ENCODE peak calls at places on chromosomes 1 and 21, in six cellular contexts. Q, T, P, X, B and Y are unnamed samples.

GRCh38 chr1:218456449-218456848 is 111.3 kb downstream of the TGFB2 start:
- DNase-seq in Q (no peak), T (no peak), P (no peak), X (no peak), B (no peak), Y (no peak)

GRCh38 chr1:82371844-82372498 is 571.2 kb downstream of the ADGRL2 start:
- DNase-seq in Q (no peak), T (no peak), P (peak), X (no peak), B (no peak), Y (no peak)

GRCh38 chr1:210796421-210796820 is 337.5 kb downstream of the KCNH1 start:
- DNase-seq in Q (no peak), T (no peak), P (no peak), X (no peak), B (no peak), Y (no peak)

GRCh38 chr21:15616864-15617574 is 112.8 kb upstream of the USP25 start:
- DNase-seq in Q (no peak), T (no peak), P (no peak), X (no peak), B (no peak), Y (no peak)

GRCh38 chr1:19310720-19311502 is 1.0 kb downstream of the AKR7A2 start:
- DNase-seq in Q (no peak), T (peak), P (no peak), X (no peak), B (no peak), Y (no peak)

GRCh38 chr21:41032536-41032935 is 135.4 kb upstream of the BACE2 start:
- DNase-seq in Q (no peak), T (no peak), P (peak), X (no peak), B (no peak), Y (no peak)

GRCh38 chr1:155933591-155934096 is 569 bp downstream of the KHDC4 start:
- DNase-seq in Q (no peak), T (no peak), P (no peak), X (no peak), B (no peak), Y (no peak)

GRCh38 chr1:1088036-1088800 is 14.1 kb upstream of the RNF223 start:
- DNase-seq in Q (no peak), T (no peak), P (no peak), X (peak), B (no peak), Y (no peak)

GRCh38 chr1:86965012-86965826 is 50.8 kb downstream of the HS2ST1 start:
- DNase-seq in Q (peak), T (peak), P (peak), X (no peak), B (peak), Y (no peak)
- TF ChIP-seq CTCF in Q (peak), T (peak), P (peak), X (peak), B (peak), Y (peak)

GRCh38 chr1:17670587-17671313 is 84.4 kb upstream of the ACTL8 start:
- DNase-seq in Q (no peak), T (no peak), P (no peak), X (no peak), B (no peak), Y (no peak)

GRCh38 chr1:17671314-17671705 is 83.8 kb upstream of the ACTL8 start:
- DNase-seq in Q (no peak), T (no peak), P (no peak), X (no peak), B (no peak), Y (no peak)

GRCh38 chr1:17672226-17672625 is 82.9 kb upstream of the ACTL8 start:
- DNase-seq in Q (no peak), T (no peak), P (no peak), X (no peak), B (no peak), Y (no peak)

GRCh38 chr1:17673335-17674075 is 81.6 kb upstream of the ACTL8 start:
- DNase-seq in Q (peak), T (no peak), P (no peak), X (no peak), B (no peak), Y (no peak)

GRCh38 chr1:17671741-17672140 is 83.4 kb upstream of the ACTL8 start:
- DNase-seq in Q (no peak), T (peak), P (no peak), X (no peak), B (no peak), Y (no peak)
- TF ChIP-seq CTCF in Q (no peak), T (no peak), P (no peak), X (no peak), B (no peak), Y (peak)

GRCh38 chr1:152995838-152996237 is 5.7 kb upstream of the SPRR3 start:
- DNase-seq in Q (no peak), T (no peak), P (no peak), X (no peak), B (no peak), Y (no peak)

GRCh38 chr1:152998476-152998875 is 3.1 kb upstream of the SPRR3 start:
- DNase-seq in Q (no peak), T (no peak), P (no peak), X (no peak), B (no peak), Y (no peak)

GRCh38 chr1:152999818-153000217 is 1.7 kb upstream of the SPRR3 start:
- DNase-seq in Q (no peak), T (no peak), P (no peak), X (no peak), B (no peak), Y (no peak)

GRCh38 chr1:152996633-152997385 is 4.7 kb upstream of the SPRR3 start:
- DNase-seq in Q (no peak), T (no peak), P (no peak), X (no peak), B (no peak), Y (no peak)

DNA sequence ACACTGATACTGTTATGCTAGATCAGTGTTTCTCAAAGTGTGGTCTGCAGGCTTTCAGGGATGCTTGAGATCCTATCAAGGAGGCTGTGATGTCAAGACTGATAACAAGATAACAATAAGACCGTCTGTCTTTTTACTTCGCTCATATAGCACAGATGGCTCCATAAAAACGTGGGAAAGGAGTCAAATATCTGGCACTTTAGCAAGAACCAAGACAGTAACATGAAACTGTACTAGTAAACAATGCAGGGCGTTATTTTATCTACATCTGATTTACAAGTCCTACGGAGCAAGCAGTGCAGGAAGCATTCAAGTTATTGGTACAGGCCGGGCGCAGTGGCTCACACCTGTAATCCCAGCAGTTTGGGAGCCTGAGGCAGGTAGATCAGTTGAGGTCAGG is 3.6 kb upstream of the SPRR3 start:
- DNase-seq in Q (no peak), T (no peak), P (no peak), X (no peak), B (no peak), Y (no peak)
- TF ChIP-seq CTCF in Q (no peak), T (no peak), P (no peak), X (no peak), B (no peak), Y (no peak)

DNA sequence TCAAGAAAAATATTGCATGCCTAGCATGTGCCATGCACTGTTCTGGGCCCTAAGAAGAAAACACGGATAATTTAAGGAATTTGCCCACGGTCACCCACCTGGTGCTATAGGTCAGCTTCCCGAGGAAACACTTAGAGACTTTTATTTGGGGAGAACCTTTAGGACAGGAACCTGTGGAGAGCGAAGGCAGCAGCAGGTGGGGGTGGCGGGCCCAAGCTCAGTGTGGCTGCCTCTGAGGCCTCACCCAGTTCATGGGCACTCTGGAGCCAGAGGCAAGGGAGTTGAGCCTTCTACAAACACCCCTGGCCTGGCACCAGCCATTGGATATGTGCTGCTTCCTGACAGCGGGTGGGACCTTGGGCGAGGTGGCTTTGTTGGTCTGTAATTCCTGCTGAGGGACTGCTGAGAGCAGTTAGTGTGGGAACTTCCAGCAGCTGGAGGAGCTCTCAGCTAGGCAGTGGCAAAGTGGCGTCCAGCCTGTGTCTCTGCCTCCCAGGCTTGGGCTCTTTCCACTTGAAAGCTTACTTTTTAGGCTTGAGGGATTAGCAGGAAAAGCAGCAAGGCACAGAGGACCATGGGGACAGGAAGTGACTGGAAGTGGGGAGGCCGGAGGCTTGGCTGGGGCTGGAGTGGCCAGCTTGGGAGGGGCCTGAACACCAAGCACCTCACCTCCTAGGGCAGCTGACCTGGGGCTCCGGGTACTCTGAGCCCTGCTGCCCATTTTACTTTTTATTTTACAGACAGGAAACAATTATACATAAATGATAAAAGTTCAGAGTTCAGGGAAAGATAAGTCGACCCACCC is 19.1 kb downstream of the MRPL37 start:
- DNase-seq in Q (no peak), T (no peak), P (no peak), X (no peak), B (no peak), Y (no peak)
- TF ChIP-seq CTCF in Q (no peak), T (no peak), P (no peak), X (no peak), B (no peak), Y (no peak)

GRCh38 chr1:6582370-6582769 is 2.6 kb downstream of the ZBTB48 start:
- DNase-seq in Q (no peak), T (no peak), P (no peak), X (no peak), B (no peak), Y (no peak)
- TF ChIP-seq CTCF in Q (no peak), T (no peak), P (no peak), X (no peak), B (no peak), Y (no peak)